ENCODE peak calls at places on chromosome 4, in nine cellular contexts. One of them, this sample, is unnamed.

GRCh38 chr4:22264261-22264660 is 251.6 kb downstream of the ADGRA3 start:
- DNase-seq in omental fat pad: no peak
- DNase-seq in A673: no peak
- DNase-seq in body of pancreas: no peak
- DNase-seq in GM20000: no peak
- DNase-seq in mucosa of descending colon: no peak
- DNase-seq in IMR-90: no peak
- DNase-seq in lung: no peak
- DNase-seq in BE2C: no peak
- DNase-seq in this sample: no peak

GRCh38 chr4:168273838-168274237 is 44.7 kb downstream of the DDX60 start:
- DNase-seq in BE2C: no peak
- DNase-seq in omental fat pad: no peak
- DNase-seq in mucosa of descending colon: no peak
- DNase-seq in A673: no peak
- DNase-seq in IMR-90: no peak
- DNase-seq in lung: no peak
- DNase-seq in GM20000: no peak
- DNase-seq in body of pancreas: no peak
- DNase-seq in this sample: no peak

GRCh38 chr4:78638324-78639172 is 87.0 kb downstream of the ANXA3 start:
- DNase-seq in body of pancreas: no peak
- DNase-seq in omental fat pad: no peak
- DNase-seq in IMR-90: no peak
- DNase-seq in mucosa of descending colon: no peak
- DNase-seq in GM20000: peak
- DNase-seq in lung: no peak
- DNase-seq in A673: no peak
- DNase-seq in BE2C: no peak
- DNase-seq in this sample: no peak

GRCh38 chr4:70183168-70183939 is 12.2 kb upstream of the ODAM start:
- DNase-seq in BE2C: peak
- DNase-seq in body of pancreas: peak
- DNase-seq in A673: peak
- DNase-seq in lung: no peak
- DNase-seq in omental fat pad: no peak
- DNase-seq in IMR-90: peak
- DNase-seq in mucosa of descending colon: no peak
- DNase-seq in GM20000: peak
- DNase-seq in this sample: peak

GRCh38 chr4:38788327-38788726 is 5.5 kb upstream of the TLR10 start:
- DNase-seq in A673: no peak
- DNase-seq in IMR-90: peak
- DNase-seq in omental fat pad: no peak
- DNase-seq in mucosa of descending colon: no peak
- DNase-seq in GM20000: no peak
- DNase-seq in BE2C: no peak
- DNase-seq in body of pancreas: no peak
- DNase-seq in lung: no peak
- DNase-seq in this sample: peak

GRCh38 chr4:76709454-76709853 is 188.5 kb downstream of the SOWAHB start:
- DNase-seq in lung: no peak
- DNase-seq in IMR-90: peak
- DNase-seq in mucosa of descending colon: no peak
- DNase-seq in BE2C: no peak
- DNase-seq in GM20000: no peak
- DNase-seq in body of pancreas: no peak
- DNase-seq in omental fat pad: no peak
- DNase-seq in A673: no peak
- DNase-seq in this sample: no peak

GRCh38 chr4:14157262-14157661 is 529.7 kb upstream of the BOD1L1 start:
- DNase-seq in GM20000: no peak
- DNase-seq in body of pancreas: no peak
- DNase-seq in mucosa of descending colon: no peak
- DNase-seq in omental fat pad: no peak
- DNase-seq in IMR-90: no peak
- DNase-seq in BE2C: no peak
- DNase-seq in lung: no peak
- DNase-seq in A673: no peak
- DNase-seq in this sample: no peak

GRCh38 chr4:95190751-95191436 is 357.9 kb downstream of the UNC5C start:
- DNase-seq in BE2C: peak
- DNase-seq in body of pancreas: no peak
- DNase-seq in A673: peak
- DNase-seq in lung: no peak
- DNase-seq in GM20000: no peak
- DNase-seq in mucosa of descending colon: no peak
- DNase-seq in IMR-90: no peak
- DNase-seq in omental fat pad: no peak
- DNase-seq in this sample: no peak

GRCh38 chr4:74674750-74675149 is 119.6 kb downstream of the BTC start:
- DNase-seq in body of pancreas: no peak
- DNase-seq in mucosa of descending colon: no peak
- DNase-seq in lung: no peak
- DNase-seq in GM20000: no peak
- DNase-seq in A673: no peak
- DNase-seq in IMR-90: no peak
- DNase-seq in BE2C: no peak
- DNase-seq in omental fat pad: no peak
- DNase-seq in this sample: peak

GRCh38 chr4:74667944-74668343 is 126.4 kb downstream of the BTC start:
- DNase-seq in lung: no peak
- DNase-seq in body of pancreas: no peak
- DNase-seq in omental fat pad: no peak
- DNase-seq in IMR-90: no peak
- DNase-seq in BE2C: no peak
- DNase-seq in GM20000: no peak
- DNase-seq in mucosa of descending colon: no peak
- DNase-seq in A673: no peak
- DNase-seq in this sample: no peak

GRCh38 chr4:74669702-74670101 is 124.6 kb downstream of the BTC start:
- DNase-seq in lung: no peak
- DNase-seq in omental fat pad: no peak
- DNase-seq in mucosa of descending colon: no peak
- DNase-seq in BE2C: no peak
- DNase-seq in A673: no peak
- DNase-seq in IMR-90: no peak
- DNase-seq in body of pancreas: no peak
- DNase-seq in GM20000: no peak
- DNase-seq in this sample: no peak

GRCh38 chr4:74670583-74670982 is 123.7 kb downstream of the BTC start:
- DNase-seq in GM20000: no peak
- DNase-seq in omental fat pad: no peak
- DNase-seq in body of pancreas: no peak
- DNase-seq in mucosa of descending colon: no peak
- DNase-seq in BE2C: no peak
- DNase-seq in IMR-90: no peak
- DNase-seq in A673: no peak
- DNase-seq in lung: no peak
- DNase-seq in this sample: no peak

GRCh38 chr4:74671074-74671698 is 123.1 kb downstream of the BTC start:
- DNase-seq in BE2C: peak
- DNase-seq in lung: peak
- DNase-seq in A673: peak
- DNase-seq in omental fat pad: no peak
- DNase-seq in GM20000: peak
- DNase-seq in IMR-90: peak
- DNase-seq in mucosa of descending colon: peak
- DNase-seq in body of pancreas: peak
- DNase-seq in this sample: peak
- TF ChIP-seq CTCF in BE2C: peak
- TF ChIP-seq CTCF in lung: peak
- TF ChIP-seq CTCF in A673: peak
- TF ChIP-seq CTCF in omental fat pad: no peak
- TF ChIP-seq CTCF in GM20000: no peak
- TF ChIP-seq CTCF in IMR-90: peak
- TF ChIP-seq CTCF in mucosa of descending colon: no peak
- TF ChIP-seq CTCF in body of pancreas: no peak
- TF ChIP-seq CTCF in this sample: peak

GRCh38 chr4:82780398-82781231 is 18.0 kb downstream of the SCD5 start:
- DNase-seq in lung: peak
- DNase-seq in IMR-90: peak
- DNase-seq in body of pancreas: peak
- DNase-seq in A673: peak
- DNase-seq in omental fat pad: peak
- DNase-seq in GM20000: no peak
- DNase-seq in mucosa of descending colon: peak
- DNase-seq in BE2C: peak
- DNase-seq in this sample: peak
- TF ChIP-seq CTCF in lung: no peak
- TF ChIP-seq CTCF in IMR-90: no peak
- TF ChIP-seq CTCF in body of pancreas: no peak
- TF ChIP-seq CTCF in A673: peak
- TF ChIP-seq CTCF in omental fat pad: no peak
- TF ChIP-seq CTCF in GM20000: no peak
- TF ChIP-seq CTCF in mucosa of descending colon: no peak
- TF ChIP-seq CTCF in BE2C: no peak
- TF ChIP-seq CTCF in this sample: peak

DNA sequence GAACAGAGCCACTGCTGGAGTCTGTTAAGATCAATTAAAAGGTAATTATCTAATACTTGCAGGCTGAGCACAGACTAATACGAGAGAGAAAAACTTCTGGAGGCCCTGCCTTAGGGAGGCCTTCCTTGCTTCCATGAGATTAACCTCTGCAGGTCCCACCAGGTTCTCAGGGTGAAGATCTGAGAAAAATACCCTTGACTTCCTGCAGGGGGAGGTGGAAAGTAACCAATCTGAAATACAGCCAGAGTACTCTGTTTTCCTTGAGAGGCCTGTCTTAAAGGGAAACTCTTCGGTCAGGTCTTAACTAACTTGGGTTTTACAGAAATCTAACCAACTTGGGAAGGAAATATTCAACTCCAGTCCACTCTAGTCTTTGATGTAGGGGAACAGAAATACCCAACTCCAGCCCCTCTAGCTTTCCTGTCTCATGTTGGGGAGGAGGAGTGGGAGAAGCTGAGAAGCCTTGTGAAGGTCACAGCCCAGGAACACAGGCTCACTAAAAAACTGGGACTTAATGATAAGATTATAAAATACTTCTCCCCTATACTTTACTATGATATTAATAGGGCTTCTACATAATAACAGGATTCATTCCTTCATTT is 77.1 kb downstream of the TBCK start:
- DNase-seq in lung: no peak
- DNase-seq in omental fat pad: no peak
- DNase-seq in body of pancreas: peak
- DNase-seq in IMR-90: peak
- DNase-seq in BE2C: peak
- DNase-seq in GM20000: peak
- DNase-seq in A673: peak
- DNase-seq in mucosa of descending colon: no peak
- DNase-seq in this sample: peak
- TF ChIP-seq CTCF in lung: peak
- TF ChIP-seq CTCF in omental fat pad: no peak
- TF ChIP-seq CTCF in body of pancreas: peak
- TF ChIP-seq CTCF in IMR-90: peak
- TF ChIP-seq CTCF in BE2C: peak
- TF ChIP-seq CTCF in GM20000: no peak
- TF ChIP-seq CTCF in A673: peak
- TF ChIP-seq CTCF in mucosa of descending colon: no peak
- TF ChIP-seq CTCF in this sample: peak

DNA sequence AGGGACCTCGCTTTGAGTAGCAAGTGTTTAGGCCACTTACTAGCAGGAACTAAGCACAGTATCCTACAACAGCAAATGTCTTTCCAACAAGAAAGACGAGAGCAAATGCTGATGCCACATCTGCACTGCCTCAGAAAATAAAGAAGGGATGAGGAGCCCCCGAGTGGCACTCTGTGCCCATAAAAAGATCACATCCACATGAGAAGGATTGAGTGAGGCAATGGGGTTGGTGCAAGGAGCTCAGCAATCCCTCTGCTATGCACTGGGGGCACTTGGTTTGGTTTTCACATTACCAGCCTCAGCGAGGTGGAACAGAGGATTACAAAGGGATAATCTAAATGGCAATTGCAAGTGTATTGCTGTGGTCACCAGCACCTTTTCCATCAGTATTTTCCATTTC is 252.8 kb upstream of the SLC7A11 start:
- DNase-seq in body of pancreas: no peak
- DNase-seq in omental fat pad: no peak
- DNase-seq in BE2C: no peak
- DNase-seq in mucosa of descending colon: no peak
- DNase-seq in GM20000: no peak
- DNase-seq in IMR-90: peak
- DNase-seq in A673: peak
- DNase-seq in lung: no peak
- DNase-seq in this sample: peak
- TF ChIP-seq CTCF in body of pancreas: no peak
- TF ChIP-seq CTCF in omental fat pad: no peak
- TF ChIP-seq CTCF in BE2C: peak
- TF ChIP-seq CTCF in mucosa of descending colon: no peak
- TF ChIP-seq CTCF in GM20000: no peak
- TF ChIP-seq CTCF in IMR-90: peak
- TF ChIP-seq CTCF in A673: peak
- TF ChIP-seq CTCF in lung: no peak
- TF ChIP-seq CTCF in this sample: peak

GRCh38 chr4:7876096-7876993 is 63.3 kb downstream of the AFAP1 start:
- DNase-seq in A673: peak
- DNase-seq in body of pancreas: no peak
- DNase-seq in GM20000: no peak
- DNase-seq in lung: no peak
- DNase-seq in omental fat pad: no peak
- DNase-seq in mucosa of descending colon: no peak
- DNase-seq in BE2C: peak
- DNase-seq in IMR-90: peak
- DNase-seq in this sample: peak
- TF ChIP-seq CTCF in A673: peak
- TF ChIP-seq CTCF in body of pancreas: no peak
- TF ChIP-seq CTCF in GM20000: no peak
- TF ChIP-seq CTCF in lung: no peak
- TF ChIP-seq CTCF in omental fat pad: no peak
- TF ChIP-seq CTCF in mucosa of descending colon: no peak
- TF ChIP-seq CTCF in BE2C: peak
- TF ChIP-seq CTCF in IMR-90: peak
- TF ChIP-seq CTCF in this sample: peak

DNA sequence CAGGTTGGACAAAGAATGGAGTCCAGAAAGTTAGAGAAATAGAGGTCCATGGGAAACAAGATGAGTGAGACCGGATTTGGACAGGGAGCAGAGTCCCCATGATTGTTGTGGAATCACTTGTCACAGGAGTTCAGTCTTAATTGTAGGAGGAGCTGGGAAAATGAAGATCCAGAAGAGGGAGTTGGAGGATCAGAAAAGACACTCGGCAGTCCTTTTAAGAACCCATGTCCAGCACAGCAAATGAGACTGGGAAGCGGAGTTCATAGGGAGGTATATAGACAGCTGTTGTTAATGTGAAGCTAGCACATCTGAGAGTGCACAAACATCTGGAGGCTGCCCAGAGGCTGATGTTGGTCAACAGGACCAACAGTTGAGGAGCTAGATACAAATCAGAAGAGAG is 111.4 kb upstream of the RXFP1 start:
- DNase-seq in BE2C: no peak
- DNase-seq in body of pancreas: no peak
- DNase-seq in mucosa of descending colon: no peak
- DNase-seq in A673: peak
- DNase-seq in GM20000: no peak
- DNase-seq in omental fat pad: no peak
- DNase-seq in lung: no peak
- DNase-seq in IMR-90: peak
- DNase-seq in this sample: peak
- TF ChIP-seq CTCF in BE2C: peak
- TF ChIP-seq CTCF in body of pancreas: no peak
- TF ChIP-seq CTCF in mucosa of descending colon: no peak
- TF ChIP-seq CTCF in A673: peak
- TF ChIP-seq CTCF in GM20000: no peak
- TF ChIP-seq CTCF in omental fat pad: no peak
- TF ChIP-seq CTCF in lung: no peak
- TF ChIP-seq CTCF in IMR-90: peak
- TF ChIP-seq CTCF in this sample: peak